ENCODE peak calls at places on chromosomes 2 and 18, in four cellular contexts. I, P, F and M are unnamed samples.

GRCh38 chr2:160411167-160411566 is 82.4 kb downstream of the RBMS1 start:
- DNase-seq in I (no peak), P (peak), F (peak), M (peak)

GRCh38 chr2:138503087-138503442 is 1.5 kb downstream of the SPOPL start:
- DNase-seq in I (peak), P (no peak), F (peak), M (no peak)

GRCh38 chr2:190979906-190980629 is 33.9 kb downstream of the STAT1 start:
- DNase-seq in I (no peak), P (peak), F (peak), M (no peak)

GRCh38 chr18:67310826-67311225 is 205.7 kb downstream of the DSEL start:
- DNase-seq in I (peak), P (peak), F (peak), M (no peak)

GRCh38 chr18:73613706-73614340 is 533.8 kb downstream of the FBXO15 start:
- DNase-seq in I (no peak), P (peak), F (peak), M (no peak)

GRCh38 chr2:120245520-120245835 is 7.2 kb upstream of the RALB start:
- DNase-seq in I (peak), P (peak), F (peak), M (no peak)

GRCh38 chr2:951224-952006 is 766 bp downstream of the SNTG2 start:
- DNase-seq in I (no peak), P (no peak), F (no peak), M (no peak)

GRCh38 chr2:222944552-222944951 is 83.7 kb downstream of the ACSL3 start:
- DNase-seq in I (no peak), P (no peak), F (no peak), M (no peak)

GRCh38 chr2:121866789-121867188 is 111.3 kb downstream of the TSN start:
- DNase-seq in I (no peak), P (no peak), F (no peak), M (no peak)

GRCh38 chr18:76643996-76644395 is 149.0 kb upstream of the ZNF516 start:
- DNase-seq in I (no peak), P (no peak), F (no peak), M (no peak)

GRCh38 chr18:22084547-22084946 is 84.8 kb upstream of the GATA6 start:
- DNase-seq in I (no peak), P (no peak), F (no peak), M (no peak)

GRCh38 chr18:13070460-13070859 is 79.3 kb downstream of the CEP192 start:
- DNase-seq in I (no peak), P (no peak), F (no peak), M (no peak)

GRCh38 chr2:174663572-174663971 is 66.0 kb upstream of the WIPF1 start:
- DNase-seq in I (peak), P (no peak), F (no peak), M (no peak)

GRCh38 chr2:165432234-165432966 is 37.1 kb upstream of the CSRNP3 start:
- DNase-seq in I (no peak), P (no peak), F (no peak), M (no peak)

GRCh38 chr2:128753321-128753720 is 434.7 kb upstream of the HS6ST1 start:
- DNase-seq in I (no peak), P (no peak), F (no peak), M (no peak)
- TF ChIP-seq CTCF in I (no peak), P (no peak), F (no peak), M (no peak)

GRCh38 chr2:12555012-12555645 is 161.6 kb upstream of the TRIB2 start:
- DNase-seq in I (peak), P (peak), F (peak), M (peak)
- H3K27ac ChIP-seq in I (peak), P (peak), F (peak), M (peak)

DNA sequence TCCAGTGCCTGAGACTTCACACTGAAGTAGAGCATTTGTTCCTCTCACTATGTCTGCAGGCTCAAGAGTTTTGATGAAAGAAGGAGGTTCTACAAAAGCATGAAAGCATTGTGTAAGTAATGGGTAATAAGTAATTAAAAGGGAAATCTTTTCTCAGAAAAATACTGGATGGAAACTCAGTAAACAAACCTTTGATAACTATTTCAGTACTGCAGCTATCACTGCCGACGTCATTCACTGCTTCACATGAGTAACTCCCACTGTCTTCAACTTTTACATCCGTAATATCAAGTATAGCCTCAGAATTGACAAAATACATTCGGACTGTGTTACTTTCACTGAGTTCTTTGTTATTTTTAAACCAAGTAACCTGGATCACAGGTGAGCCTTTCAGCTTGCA is 72.7 kb downstream of the TTN start:
- DNase-seq in I (no peak), P (no peak), F (no peak), M (no peak)
- TF ChIP-seq CTCF in I (no peak), P (no peak), F (no peak), M (no peak)

DNA sequence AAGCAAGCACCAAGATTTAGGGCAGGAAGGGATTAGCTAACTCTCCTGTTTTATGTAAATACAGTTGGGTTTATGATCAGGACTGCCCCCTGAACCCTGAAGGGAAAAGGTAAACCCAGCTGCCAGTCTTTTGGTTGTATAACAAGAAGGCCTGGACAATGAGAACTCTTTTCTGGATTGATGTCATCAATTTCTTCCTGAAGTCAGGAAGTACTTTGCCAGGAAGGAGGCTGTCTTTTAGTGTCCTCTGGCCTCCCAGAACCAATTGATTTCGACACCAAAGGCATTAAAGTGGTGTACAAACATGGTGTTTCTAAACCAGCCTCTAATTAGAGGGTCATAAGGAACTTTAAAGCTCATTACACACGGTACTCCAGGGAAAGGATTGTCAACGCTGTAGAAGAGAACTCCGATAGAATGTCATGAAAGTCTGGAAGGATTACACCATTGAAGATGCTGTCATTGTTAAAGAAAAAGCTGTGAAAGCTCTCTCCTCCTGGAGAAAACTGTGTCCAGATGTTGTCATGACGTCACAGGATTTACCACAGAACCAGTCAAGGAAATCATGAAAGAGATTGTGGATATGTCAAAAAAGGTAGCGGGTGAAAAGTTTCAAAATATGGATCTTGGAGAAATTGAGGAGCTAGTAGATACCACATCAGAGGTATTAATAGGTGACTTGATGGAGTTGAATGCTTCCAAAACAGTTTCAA is 78.8 kb downstream of the ANKRD12 start:
- DNase-seq in I (peak), P (no peak), F (no peak), M (no peak)
- H3K27ac ChIP-seq in I (no peak), P (no peak), F (no peak), M (no peak)

DNA sequence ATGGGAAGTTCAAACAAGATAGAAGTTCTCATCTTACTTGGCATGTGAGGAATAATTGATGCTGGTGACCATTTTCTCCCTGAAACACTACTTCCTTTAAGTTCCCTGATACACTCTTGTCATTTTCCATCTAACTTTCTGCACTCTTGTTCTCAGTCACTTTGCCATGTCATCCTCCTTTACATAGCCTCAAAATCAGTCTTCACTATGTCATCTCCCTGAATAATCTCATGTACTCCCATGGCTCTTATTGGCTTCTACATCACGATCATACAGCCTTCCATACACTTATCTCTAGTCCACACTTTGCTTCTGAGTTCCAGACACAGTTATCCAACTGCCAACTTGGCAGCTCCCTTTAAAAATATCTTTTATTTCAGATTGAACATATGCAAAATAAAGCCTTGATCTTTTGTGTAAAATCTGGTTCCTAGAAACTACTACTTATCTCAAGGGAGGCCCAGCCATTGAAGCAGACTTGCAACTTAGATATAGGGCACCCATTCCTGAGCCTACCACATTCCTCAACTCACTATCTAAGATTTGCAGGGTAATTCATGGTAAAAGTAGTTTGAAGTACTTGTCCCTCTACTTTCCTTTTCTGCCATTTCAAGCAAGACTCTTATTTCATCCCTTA is 1070.2 kb upstream of the NXPH2 start:
- DNase-seq in I (no peak), P (no peak), F (no peak), M (no peak)
- TF ChIP-seq CTCF in I (no peak), P (no peak), F (no peak), M (no peak)

GRCh38 chr18:79395308-79395640 is 456 bp upstream of the NFATC1 start:
- DNase-seq in I (no peak), P (no peak), F (no peak), M (no peak)

GRCh38 chr18:79397288-79397829 is 1.6 kb downstream of the NFATC1 start:
- DNase-seq in I (no peak), P (no peak), F (no peak), M (no peak)

GRCh38 chr18:79397830-79398761 is 2.4 kb downstream of the NFATC1 start:
- DNase-seq in I (no peak), P (no peak), F (no peak), M (no peak)

GRCh38 chr18:79395761-79396404 is at the start of gene NFATC1:
- DNase-seq in I (peak), P (no peak), F (peak), M (peak)

GRCh38 chr18:79396431-79397287 is 929 bp downstream of the NFATC1 start:
- DNase-seq in I (peak), P (no peak), F (peak), M (peak)
- H3K27ac ChIP-seq in I (no peak), P (no peak), F (no peak), M (peak)